ENCODE peak calls at places on chromosomes 2 and 18, in nine cellular contexts. N is GM12878, I is K562, Q is suprapubic skin, V is upper lobe of left lung, E is stomach, H is HCT116, T is SK-N-SH, Y is HepG2. Z is an unnamed sample.
A peak's percentile ranks its signal among the peaks of the same experiment; 100 is the strongest.

GRCh38 chr2:212227755-212228154 is 310.8 kb downstream of the ERBB4 start:
- DNase-seq in E (peak; percentile 58), Q (no peak), Y (peak; percentile 39), N (no peak), H (peak; percentile 52), V (no peak), T (no peak), I (no peak), Z (no peak)

GRCh38 chr18:60070631-60071030 is 170.8 kb downstream of the PMAIP1 start:
- DNase-seq in I (no peak), E (no peak), N (no peak), V (no peak), Q (no peak), Y (no peak), T (no peak), H (no peak), Z (no peak)

GRCh38 chr2:14804912-14805311 is 172.4 kb downstream of the LRATD1 start:
- DNase-seq in H (no peak), N (no peak), E (no peak), T (no peak), V (no peak), I (no peak), Q (no peak), Y (no peak), Z (no peak)

GRCh38 chr2:164009801-164010337 is 274.1 kb upstream of the FIGN start:
- DNase-seq in Y (no peak), I (no peak), N (no peak), H (no peak), V (no peak), Q (no peak), T (no peak), E (no peak), Z (no peak)

GRCh38 chr2:205969584-205969983 is 116.4 kb downstream of the INO80D start:
- DNase-seq in Q (no peak), E (no peak), I (no peak), V (no peak), T (no peak), Y (no peak), H (no peak), N (no peak), Z (no peak)

GRCh38 chr18:29594494-29594893 is 1417.6 kb upstream of the CDH2 start:
- DNase-seq in Y (no peak), T (no peak), N (no peak), Q (no peak), E (no peak), I (no peak), H (no peak), V (no peak), Z (no peak)

GRCh38 chr18:73752546-73752945 is 395.1 kb downstream of the FBXO15 start:
- DNase-seq in V (no peak), Y (no peak), Q (no peak), H (no peak), N (no peak), I (no peak), E (no peak), T (no peak), Z (no peak)

GRCh38 chr2:158034198-158034831 is 67.4 kb upstream of the UPP2 start:
- DNase-seq in V (no peak), T (peak; percentile 39), N (no peak), H (peak; percentile 53), Y (peak; percentile 74), I (peak; percentile 28), Q (no peak), E (peak; percentile 59), Z (no peak)

GRCh38 chr2:231250146-231250545 is 51.7 kb downstream of the ARMC9 start:
- DNase-seq in Y (no peak), N (no peak), I (no peak), T (no peak), H (no peak), E (no peak), Q (no peak), V (no peak), Z (no peak)

DNA sequence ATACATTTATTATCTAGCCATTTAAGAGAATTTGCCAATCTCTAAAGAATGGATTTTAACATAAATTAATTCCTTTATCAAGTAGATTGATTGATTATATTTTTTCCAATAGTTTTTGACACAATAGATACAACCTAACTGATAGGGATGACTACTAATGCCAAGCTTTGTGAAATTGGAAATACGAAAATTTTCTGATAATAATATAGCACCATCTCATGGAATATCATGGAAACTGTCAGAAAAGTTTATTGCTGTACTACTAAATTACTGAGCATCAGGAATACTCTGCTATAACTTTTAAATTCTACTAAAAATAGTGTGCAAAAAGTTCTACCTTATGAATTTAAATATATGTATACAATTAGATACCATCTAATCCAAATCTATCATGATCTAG is 101.8 kb upstream of the MAP2 start:
- DNase-seq in Y (no peak), H (no peak), V (no peak), E (no peak), N (no peak), I (no peak), Q (no peak), T (no peak), Z (no peak)
- TF ChIP-seq CTCF in Y (no peak), H (peak; percentile 22), V (no peak), E (no peak), N (no peak), I (no peak), Q (no peak), T (peak; percentile 50), Z (no peak)

DNA sequence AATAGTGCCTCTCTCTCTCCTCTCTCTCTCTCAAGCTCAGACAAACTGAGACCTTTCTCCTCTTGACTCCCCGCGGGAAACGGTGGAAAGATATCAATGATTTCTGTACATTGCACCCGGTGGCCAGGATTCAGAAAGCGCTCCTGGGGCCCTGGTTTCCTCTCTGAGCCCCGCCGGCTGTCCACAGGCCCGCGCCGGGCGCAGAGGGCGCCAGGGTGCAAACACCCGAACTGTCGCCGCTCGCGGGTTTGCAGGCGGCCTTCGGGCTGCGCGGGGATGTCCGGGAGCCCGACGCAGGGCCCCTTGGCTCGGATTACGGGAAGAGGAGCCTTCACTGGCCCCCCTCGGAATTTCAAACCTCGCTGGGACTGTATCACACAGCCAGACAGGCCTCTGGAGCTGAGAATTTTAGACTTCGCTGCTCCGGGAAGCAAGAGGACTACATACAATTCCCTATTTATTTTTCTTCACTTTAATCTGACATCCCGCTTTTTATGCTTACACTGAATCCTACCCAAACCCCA is 5.2 kb upstream of the EN1 start:
- DNase-seq in I (no peak), H (no peak), T (peak; percentile 46), Q (no peak), E (no peak), Y (no peak), N (no peak), V (peak; percentile 84), Z (no peak)
- TF ChIP-seq POLR2AphosphoS5 in I (no peak), H (no peak), T (no peak), Q (no peak), E (no peak), Y (no peak), N (no peak), V (no peak), Z (no peak)

GRCh38 chr18:66497351-66497750 is 106.5 kb downstream of the CDH19 start:
- DNase-seq in Q (no peak), V (no peak), Y (no peak), H (no peak), N (no peak), T (no peak), I (no peak), E (no peak), Z (no peak)

GRCh38 chr18:66495844-66496243 is 108.0 kb downstream of the CDH19 start:
- DNase-seq in I (no peak), Q (no peak), H (no peak), V (no peak), Y (peak; percentile 62), T (peak; percentile 26), N (no peak), E (peak; percentile 33), Z (no peak)
- TF ChIP-seq CTCF in I (no peak), Q (no peak), H (no peak), V (no peak), Y (peak; percentile 78), T (peak; percentile 65), N (peak; percentile 40), E (no peak), Z (no peak)

DNA sequence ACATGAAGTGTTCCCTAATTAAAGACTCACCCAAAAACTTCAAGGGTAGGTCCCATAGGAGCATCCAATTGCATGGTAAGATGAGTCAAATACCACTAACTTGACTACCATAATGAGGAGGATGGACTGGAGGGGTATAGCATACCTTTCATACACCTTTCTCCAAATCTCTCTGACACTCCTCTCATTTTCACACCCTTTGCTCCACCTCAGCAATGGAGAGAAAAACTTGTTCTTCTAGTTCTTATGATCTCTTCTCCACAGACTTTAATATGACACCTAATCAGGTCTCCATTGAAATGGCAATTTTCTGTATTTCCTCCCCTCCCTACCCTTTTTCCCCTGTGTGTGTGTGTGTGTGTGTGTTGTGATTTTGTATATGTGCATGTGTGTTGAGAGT is 41.1 kb upstream of the MAP2 start:
- DNase-seq in N (no peak), E (no peak), T (no peak), Y (no peak), I (no peak), V (no peak), H (no peak), Q (no peak), Z (no peak)
- TF ChIP-seq POLR2AphosphoS5 in N (no peak), E (no peak), T (no peak), Y (no peak), I (no peak), V (no peak), H (no peak), Q (no peak), Z (no peak)